ENCODE peak calls at places on chromosomes 7 and 10, in ten cellular contexts. Q is stimulated activated CD8-positive, alpha-beta memory T cell treated with anti-CD3 and anti-CD28 coated beads, Interleukin-12 subunit alpha, Interleukin-12 subunit beta, amount 100 ng/mL, for 4 hours; O is GM10248; C is GM18507; M is PC-9; P is left colon; I is transverse colon; F is T follicular helper cell; R is astrocyte of the spinal cord; A is RPMI7951. U is an unnamed sample.

GRCh38 chr7:140475747-140476333 is 3.5 kb downstream of the MKRN1 start:
- DNase-seq in Q (no peak), O (peak), C (no peak), M (peak), P (peak), I (peak), F (peak), R (peak), A (peak), U (no peak)

GRCh38 chr7:122550545-122550944 is 148.4 kb downstream of the RNF133 start:
- DNase-seq in Q (no peak), O (no peak), C (no peak), M (no peak), P (no peak), I (no peak), F (no peak), R (peak), A (no peak), U (no peak)

GRCh38 chr10:79104264-79104954 is 35.6 kb downstream of the ZMIZ1 start:
- DNase-seq in Q (no peak), O (no peak), C (no peak), M (no peak), P (no peak), I (no peak), F (no peak), R (peak), A (peak), U (no peak)

GRCh38 chr10:3757638-3758490 is 27.1 kb downstream of the KLF6 start:
- DNase-seq in Q (no peak), O (peak), C (no peak), M (peak), P (no peak), I (no peak), F (no peak), R (no peak), A (peak), U (no peak)

GRCh38 chr7:28767356-28767755 is 190.8 kb downstream of the TRIL start:
- DNase-seq in Q (no peak), O (no peak), C (no peak), M (no peak), P (no peak), I (no peak), F (no peak), R (no peak), A (no peak), U (no peak)

GRCh38 chr7:115962340-115962739 is 68.2 kb downstream of the TFEC start:
- DNase-seq in Q (no peak), O (no peak), C (no peak), M (no peak), P (no peak), I (no peak), F (no peak), R (no peak), A (no peak), U (no peak)

GRCh38 chr7:24283900-24284698 is at the start of gene NPY:
- DNase-seq in Q (no peak), O (peak), C (no peak), M (no peak), P (no peak), I (no peak), F (no peak), R (no peak), A (no peak), U (no peak)

GRCh38 chr7:139797607-139798006 is 19.8 kb upstream of the HIPK2 start:
- DNase-seq in Q (no peak), O (no peak), C (no peak), M (no peak), P (no peak), I (no peak), F (no peak), R (peak), A (no peak), U (no peak)

GRCh38 chr7:57425969-57426628 is 23.9 kb upstream of the ZNF716 start:
- DNase-seq in Q (no peak), O (no peak), C (no peak), M (no peak), P (no peak), I (no peak), F (no peak), R (no peak), A (no peak), U (no peak)

GRCh38 chr7:54972733-54973294 is 46.0 kb upstream of the EGFR start:
- DNase-seq in Q (no peak), O (no peak), C (no peak), M (no peak), P (no peak), I (no peak), F (no peak), R (no peak), A (no peak), U (no peak)

GRCh38 chr7:31747553-31747952 is 60.5 kb downstream of the PPP1R17 start:
- DNase-seq in Q (no peak), O (no peak), C (no peak), M (peak), P (no peak), I (peak), F (no peak), R (no peak), A (peak), U (no peak)

GRCh38 chr7:75688200-75689136 is 50.3 kb downstream of the HIP1 start:
- DNase-seq in Q (no peak), O (peak), C (no peak), M (no peak), P (peak), I (no peak), F (no peak), R (no peak), A (no peak), U (no peak)

GRCh38 chr7:129502708-129503685 is 666 bp downstream of the SMKR1 start:
- DNase-seq in Q (no peak), O (peak), C (no peak), M (no peak), P (no peak), I (no peak), F (no peak), R (no peak), A (no peak), U (no peak)

GRCh38 chr10:35386594-35387174 is 50.4 kb downstream of the CCNY start:
- DNase-seq in Q (no peak), O (no peak), C (no peak), M (no peak), P (peak), I (no peak), F (no peak), R (peak), A (peak), U (no peak)

GRCh38 chr7:17009007-17009719 is 127.4 kb upstream of the AGR3 start:
- DNase-seq in Q (no peak), O (no peak), C (no peak), M (no peak), P (no peak), I (no peak), F (no peak), R (peak), A (peak), U (no peak)

GRCh38 chr7:29177963-29178612 is 16.5 kb upstream of the CHN2 start:
- DNase-seq in Q (no peak), O (no peak), C (no peak), M (no peak), P (no peak), I (peak), F (no peak), R (peak), A (peak), U (peak)

GRCh38 chr10:126014309-126014708 is 117.9 kb downstream of the FANK1 start:
- DNase-seq in Q (no peak), O (no peak), C (no peak), M (no peak), P (no peak), I (no peak), F (no peak), R (peak), A (peak), U (peak)

GRCh38 chr7:73530800-73531199 is 8.7 kb upstream of the BAZ1B start:
- DNase-seq in Q (no peak), O (no peak), C (no peak), M (no peak), P (no peak), I (no peak), F (no peak), R (no peak), A (no peak), U (no peak)

GRCh38 chr7:106865130-106866115 is at the start of gene PIK3CG:
- DNase-seq in Q (no peak), O (peak), C (peak), M (no peak), P (peak), I (no peak), F (no peak), R (no peak), A (peak), U (no peak)

GRCh38 chr10:3622845-3623621 is 162.0 kb downstream of the KLF6 start:
- DNase-seq in Q (no peak), O (no peak), C (no peak), M (peak), P (no peak), I (no peak), F (no peak), R (no peak), A (peak), U (no peak)

GRCh38 chr10:28569506-28570159 is 36.7 kb downstream of the WAC start:
- DNase-seq in Q (no peak), O (no peak), C (no peak), M (no peak), P (no peak), I (no peak), F (no peak), R (peak), A (peak), U (no peak)

GRCh38 chr10:69009360-69009759 is 20.8 kb downstream of the KIFBP start:
- DNase-seq in Q (no peak), O (no peak), C (no peak), M (no peak), P (no peak), I (no peak), F (no peak), R (no peak), A (no peak), U (no peak)

GRCh38 chr10:102154466-102155116 is 2.4 kb downstream of the NOLC1 start:
- DNase-seq in Q (no peak), O (no peak), C (no peak), M (no peak), P (no peak), I (no peak), F (no peak), R (no peak), A (no peak), U (no peak)

GRCh38 chr10:48526371-48526821 is 78.5 kb downstream of the ARHGAP22 start:
- DNase-seq in Q (no peak), O (no peak), C (no peak), M (no peak), P (no peak), I (no peak), F (no peak), R (peak), A (peak), U (peak)

GRCh38 chr7:108413782-108414492 is 42.3 kb downstream of the NRCAM start:
- DNase-seq in Q (no peak), O (no peak), C (no peak), M (no peak), P (no peak), I (no peak), F (no peak), R (peak), A (no peak), U (peak)

GRCh38 chr7:5557920-5558401 is 134.3 kb upstream of the TNRC18 start:
- DNase-seq in Q (no peak), O (peak), C (no peak), M (no peak), P (peak), I (peak), F (no peak), R (no peak), A (peak), U (no peak)

GRCh38 chr10:27372095-27372494 is 131.5 kb upstream of the ACBD5 start:
- DNase-seq in Q (no peak), O (no peak), C (no peak), M (no peak), P (no peak), I (no peak), F (no peak), R (no peak), A (no peak), U (no peak)

GRCh38 chr7:136953386-136953785 is 84.9 kb downstream of the CHRM2 start:
- DNase-seq in Q (no peak), O (no peak), C (no peak), M (no peak), P (no peak), I (no peak), F (no peak), R (peak), A (peak), U (no peak)

GRCh38 chr7:52431082-52431815 is 604.2 kb upstream of the POM121L12 start:
- DNase-seq in Q (no peak), O (no peak), C (no peak), M (no peak), P (no peak), I (no peak), F (no peak), R (no peak), A (no peak), U (no peak)

GRCh38 chr10:129921801-129922597 is 42.1 kb downstream of the EBF3 start:
- DNase-seq in Q (no peak), O (no peak), C (no peak), M (no peak), P (no peak), I (no peak), F (no peak), R (no peak), A (no peak), U (no peak)